ENCODE peak calls at places on chromosomes 11 and 22, in six cellular contexts. One of them, this sample, is unnamed.

GRCh38 chr11:73939096-73939495 is 11.7 kb upstream of the DNAJB13 start:
- DNase-seq in HCT116: no peak
- DNase-seq in GM12891: no peak
- DNase-seq in transverse colon: no peak
- DNase-seq in spleen: no peak
- DNase-seq in lower leg skin: no peak
- DNase-seq in this sample: no peak

GRCh38 chr11:28738549-28738948 is 630.4 kb downstream of the METTL15 start:
- DNase-seq in HCT116: no peak
- DNase-seq in GM12891: no peak
- DNase-seq in transverse colon: no peak
- DNase-seq in spleen: no peak
- DNase-seq in lower leg skin: no peak
- DNase-seq in this sample: no peak

GRCh38 chr11:2991477-2992233 is 474 bp downstream of the NAP1L4 start:
- DNase-seq in HCT116: no peak
- DNase-seq in GM12891: no peak
- DNase-seq in transverse colon: no peak
- DNase-seq in spleen: no peak
- DNase-seq in lower leg skin: no peak
- DNase-seq in this sample: peak

GRCh38 chr11:12765428-12765827 is 91.2 kb downstream of the TEAD1 start:
- DNase-seq in HCT116: no peak
- DNase-seq in GM12891: no peak
- DNase-seq in transverse colon: no peak
- DNase-seq in spleen: no peak
- DNase-seq in lower leg skin: no peak
- DNase-seq in this sample: no peak

GRCh38 chr11:16347928-16348685 is 8.2 kb downstream of the SOX6 start:
- DNase-seq in HCT116: no peak
- DNase-seq in GM12891: no peak
- DNase-seq in transverse colon: no peak
- DNase-seq in spleen: no peak
- DNase-seq in lower leg skin: no peak
- DNase-seq in this sample: no peak

GRCh38 chr11:12624595-12624994 is 49.6 kb upstream of the TEAD1 start:
- DNase-seq in HCT116: no peak
- DNase-seq in GM12891: no peak
- DNase-seq in transverse colon: no peak
- DNase-seq in spleen: no peak
- DNase-seq in lower leg skin: no peak
- DNase-seq in this sample: no peak

GRCh38 chr22:39560127-39560526 is 10.4 kb upstream of the CACNA1I start:
- DNase-seq in HCT116: no peak
- DNase-seq in GM12891: no peak
- DNase-seq in transverse colon: no peak
- DNase-seq in spleen: no peak
- DNase-seq in lower leg skin: no peak
- DNase-seq in this sample: no peak

GRCh38 chr11:17683378-17684161 is 35.8 kb upstream of the MYOD1 start:
- DNase-seq in HCT116: peak
- DNase-seq in GM12891: no peak
- DNase-seq in transverse colon: no peak
- DNase-seq in spleen: no peak
- DNase-seq in lower leg skin: no peak
- DNase-seq in this sample: peak

GRCh38 chr11:86047275-86047991 is 21.5 kb downstream of the PICALM start:
- DNase-seq in HCT116: no peak
- DNase-seq in GM12891: no peak
- DNase-seq in transverse colon: no peak
- DNase-seq in spleen: no peak
- DNase-seq in lower leg skin: no peak
- DNase-seq in this sample: no peak

GRCh38 chr11:74460481-74461154 is 6.7 kb downstream of the KCNE3 start:
- DNase-seq in HCT116: no peak
- DNase-seq in GM12891: no peak
- DNase-seq in transverse colon: no peak
- DNase-seq in spleen: no peak
- DNase-seq in lower leg skin: no peak
- DNase-seq in this sample: no peak

GRCh38 chr11:3220521-3221407 is 2.2 kb upstream of the MRGPRG start:
- DNase-seq in HCT116: no peak
- DNase-seq in GM12891: no peak
- DNase-seq in transverse colon: peak
- DNase-seq in spleen: no peak
- DNase-seq in lower leg skin: no peak
- DNase-seq in this sample: no peak

GRCh38 chr11:120184946-120185677 is 25.7 kb upstream of the OAF start:
- DNase-seq in HCT116: no peak
- DNase-seq in GM12891: no peak
- DNase-seq in transverse colon: peak
- DNase-seq in spleen: peak
- DNase-seq in lower leg skin: no peak
- DNase-seq in this sample: no peak

GRCh38 chr11:133443361-133443760 is 88.9 kb downstream of the OPCML start:
- DNase-seq in HCT116: no peak
- DNase-seq in GM12891: no peak
- DNase-seq in transverse colon: no peak
- DNase-seq in spleen: no peak
- DNase-seq in lower leg skin: no peak
- DNase-seq in this sample: no peak

GRCh38 chr22:48475661-48476345 is 1351.9 kb downstream of the BRD1 start:
- DNase-seq in HCT116: no peak
- DNase-seq in GM12891: no peak
- DNase-seq in transverse colon: no peak
- DNase-seq in spleen: peak
- DNase-seq in lower leg skin: no peak
- DNase-seq in this sample: no peak

GRCh38 chr11:130071211-130071712 is 1.6 kb downstream of the APLP2 start:
- DNase-seq in HCT116: no peak
- DNase-seq in GM12891: no peak
- DNase-seq in transverse colon: no peak
- DNase-seq in spleen: no peak
- DNase-seq in lower leg skin: no peak
- DNase-seq in this sample: peak

GRCh38 chr11:76269661-76270322 is 63.5 kb upstream of the WNT11 start:
- DNase-seq in HCT116: no peak
- DNase-seq in GM12891: no peak
- DNase-seq in transverse colon: no peak
- DNase-seq in spleen: no peak
- DNase-seq in lower leg skin: no peak
- DNase-seq in this sample: no peak

GRCh38 chr11:2772544-2773031 is 72.8 kb upstream of the KCNQ1OT1 start:
- DNase-seq in HCT116: peak
- DNase-seq in GM12891: no peak
- DNase-seq in transverse colon: peak
- DNase-seq in spleen: peak
- DNase-seq in lower leg skin: peak
- DNase-seq in this sample: peak

GRCh38 chr11:35747638-35748037 is 85.1 kb downstream of the TRIM44 start:
- DNase-seq in HCT116: no peak
- DNase-seq in GM12891: no peak
- DNase-seq in transverse colon: no peak
- DNase-seq in spleen: no peak
- DNase-seq in lower leg skin: no peak
- DNase-seq in this sample: no peak

GRCh38 chr22:46744581-46744980 is 6.5 kb upstream of the CERK start:
- DNase-seq in HCT116: no peak
- DNase-seq in GM12891: no peak
- DNase-seq in transverse colon: peak
- DNase-seq in spleen: no peak
- DNase-seq in lower leg skin: no peak
- DNase-seq in this sample: no peak

GRCh38 chr22:39719559-39720450 is 149.3 kb downstream of the CACNA1I start:
- DNase-seq in HCT116: no peak
- DNase-seq in GM12891: no peak
- DNase-seq in transverse colon: no peak
- DNase-seq in spleen: peak
- DNase-seq in lower leg skin: no peak
- DNase-seq in this sample: no peak

GRCh38 chr11:134949121-134949591 is 537.1 kb upstream of the B3GAT1 start:
- DNase-seq in HCT116: peak
- DNase-seq in GM12891: no peak
- DNase-seq in transverse colon: no peak
- DNase-seq in spleen: no peak
- DNase-seq in lower leg skin: peak
- DNase-seq in this sample: peak

GRCh38 chr11:5279678-5280077 is 9.9 kb upstream of the HBE1 start:
- DNase-seq in HCT116: no peak
- DNase-seq in GM12891: no peak
- DNase-seq in transverse colon: no peak
- DNase-seq in spleen: no peak
- DNase-seq in lower leg skin: no peak
- DNase-seq in this sample: no peak

GRCh38 chr11:36155301-36155700 is 133.9 kb downstream of the COMMD9 start:
- DNase-seq in HCT116: no peak
- DNase-seq in GM12891: no peak
- DNase-seq in transverse colon: no peak
- DNase-seq in spleen: no peak
- DNase-seq in lower leg skin: no peak
- DNase-seq in this sample: no peak

GRCh38 chr22:31681625-31682345 is 19.8 kb upstream of the PISD start:
- DNase-seq in HCT116: no peak
- DNase-seq in GM12891: no peak
- DNase-seq in transverse colon: no peak
- DNase-seq in spleen: no peak
- DNase-seq in lower leg skin: no peak
- DNase-seq in this sample: no peak

GRCh38 chr11:20754957-20755356 is 85.6 kb downstream of the NELL1 start:
- DNase-seq in HCT116: no peak
- DNase-seq in GM12891: no peak
- DNase-seq in transverse colon: no peak
- DNase-seq in spleen: no peak
- DNase-seq in lower leg skin: no peak
- DNase-seq in this sample: peak

GRCh38 chr11:98740335-98740734 is 280.4 kb upstream of the CNTN5 start:
- DNase-seq in HCT116: no peak
- DNase-seq in GM12891: no peak
- DNase-seq in transverse colon: no peak
- DNase-seq in spleen: no peak
- DNase-seq in lower leg skin: no peak
- DNase-seq in this sample: no peak

GRCh38 chr11:13781153-13781552 is 112.7 kb downstream of the FAR1 start:
- DNase-seq in HCT116: no peak
- DNase-seq in GM12891: no peak
- DNase-seq in transverse colon: no peak
- DNase-seq in spleen: no peak
- DNase-seq in lower leg skin: no peak
- DNase-seq in this sample: no peak

GRCh38 chr22:45585946-45586540 is 83.4 kb downstream of the FBLN1 start:
- DNase-seq in HCT116: no peak
- DNase-seq in GM12891: no peak
- DNase-seq in transverse colon: no peak
- DNase-seq in spleen: no peak
- DNase-seq in lower leg skin: no peak
- DNase-seq in this sample: no peak

GRCh38 chr11:93730108-93731107 is 10.9 kb downstream of the TAF1D start:
- DNase-seq in HCT116: no peak
- DNase-seq in GM12891: no peak
- DNase-seq in transverse colon: no peak
- DNase-seq in spleen: no peak
- DNase-seq in lower leg skin: no peak
- DNase-seq in this sample: no peak
- TF ChIP-seq POLR2A in HCT116: no peak
- TF ChIP-seq POLR2A in GM12891: no peak
- TF ChIP-seq POLR2A in transverse colon: no peak
- TF ChIP-seq POLR2A in spleen: no peak
- TF ChIP-seq POLR2A in lower leg skin: no peak
- TF ChIP-seq POLR2A in this sample: no peak

DNA sequence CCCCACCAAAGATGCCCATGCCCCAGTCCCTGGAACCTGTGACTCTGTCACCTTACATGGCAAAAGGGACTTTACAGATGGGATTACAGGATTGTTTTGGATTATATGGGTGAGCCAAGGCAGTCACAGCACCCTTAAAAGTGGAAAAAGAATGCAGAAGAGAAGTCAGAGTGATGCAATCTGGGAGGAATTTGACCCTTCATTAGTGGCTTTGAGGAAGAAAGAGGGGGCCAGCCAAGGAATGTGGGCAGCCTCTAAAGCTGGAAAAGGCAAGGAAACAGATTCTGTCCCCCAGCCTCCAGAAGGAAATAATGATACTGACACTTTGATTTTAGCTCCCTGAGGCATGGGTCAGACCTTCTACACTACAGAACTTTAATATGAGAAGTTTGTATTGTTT is 257.3 kb upstream of the ISX start:
- DNase-seq in HCT116: no peak
- DNase-seq in GM12891: no peak
- DNase-seq in transverse colon: no peak
- DNase-seq in spleen: no peak
- DNase-seq in lower leg skin: no peak
- DNase-seq in this sample: no peak
- TF ChIP-seq POLR2A in HCT116: no peak
- TF ChIP-seq POLR2A in GM12891: no peak
- TF ChIP-seq POLR2A in transverse colon: no peak
- TF ChIP-seq POLR2A in spleen: no peak
- TF ChIP-seq POLR2A in lower leg skin: no peak
- TF ChIP-seq POLR2A in this sample: no peak

DNA sequence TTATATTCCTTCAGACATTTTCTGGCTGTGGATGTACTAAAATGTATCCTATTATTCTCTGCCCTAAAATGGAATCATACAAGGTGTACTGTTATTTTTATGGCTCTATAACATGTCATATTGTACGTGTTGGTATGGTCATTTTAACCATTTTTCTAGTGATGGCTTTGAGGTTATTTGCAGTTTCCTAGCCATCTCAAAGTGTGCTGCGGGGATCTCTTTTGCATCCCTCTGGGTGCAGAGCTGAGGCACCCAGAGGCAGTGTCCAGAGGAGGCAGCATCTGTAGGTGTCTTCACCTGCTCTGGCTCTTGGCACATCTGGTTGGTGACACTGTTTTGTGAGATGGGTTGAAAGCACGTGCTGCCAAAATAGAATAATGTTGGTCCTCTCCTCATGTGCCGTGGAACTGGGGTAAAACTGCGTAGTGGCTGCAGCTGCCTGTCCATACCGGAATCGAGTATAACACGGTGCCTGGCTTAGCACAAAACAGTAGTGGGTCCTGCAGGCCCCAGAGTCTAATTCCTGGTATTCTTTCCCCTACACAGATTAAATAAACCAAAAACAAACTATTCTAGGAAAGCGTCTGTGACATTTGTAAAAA is 12.8 kb downstream of the NEAT1 start:
- DNase-seq in HCT116: no peak
- DNase-seq in GM12891: no peak
- DNase-seq in transverse colon: peak
- DNase-seq in spleen: peak
- DNase-seq in lower leg skin: no peak
- DNase-seq in this sample: no peak
- TF ChIP-seq POLR2A in HCT116: no peak
- TF ChIP-seq POLR2A in GM12891: no peak
- TF ChIP-seq POLR2A in transverse colon: no peak
- TF ChIP-seq POLR2A in spleen: no peak
- TF ChIP-seq POLR2A in lower leg skin: no peak
- TF ChIP-seq POLR2A in this sample: no peak

GRCh38 chr11:65111537-65112225 is at the start of gene TM7SF2:
- DNase-seq in HCT116: peak
- DNase-seq in GM12891: peak
- DNase-seq in transverse colon: peak
- DNase-seq in spleen: peak
- DNase-seq in lower leg skin: peak
- DNase-seq in this sample: no peak
- TF ChIP-seq POLR2A in HCT116: peak
- TF ChIP-seq POLR2A in GM12891: peak
- TF ChIP-seq POLR2A in transverse colon: peak
- TF ChIP-seq POLR2A in spleen: peak
- TF ChIP-seq POLR2A in lower leg skin: no peak
- TF ChIP-seq POLR2A in this sample: no peak